ENCODE peak calls at places on chromosomes 6 and 20, in five cellular contexts. B, U, Q, V and M are unnamed samples.

GRCh38 chr6:32369678-32370077 is 2.0 kb downstream of the TSBP1 start:
- DNase-seq in V (peak; percentile 88), U (no peak), B (peak; percentile 93), Q (no peak), M (peak; percentile 29)

GRCh38 chr6:138944412-138944811 is 43.6 kb downstream of the REPS1 start:
- DNase-seq in V (peak; percentile 75), U (no peak), B (peak; percentile 77), Q (no peak), M (peak; percentile 72)

GRCh38 chr20:46324960-46325703 is 16.8 kb upstream of the CDH22 start:
- DNase-seq in B (peak; percentile 10), U (peak; percentile 84), V (peak; percentile 43), Q (no peak), M (peak; percentile 33)

GRCh38 chr6:41424370-41425058 is 89.1 kb downstream of the NCR2 start:
- DNase-seq in Q (peak; percentile 84), U (peak; percentile 96), V (peak; percentile 83), B (peak; percentile 80), M (peak; percentile 80)

GRCh38 chr6:70166088-70166958 is 136.6 kb downstream of the COL9A1 start:
- DNase-seq in B (peak; percentile 32), U (peak; percentile 83), Q (peak; percentile 6), V (peak; percentile 46), M (peak; percentile 22)

GRCh38 chr20:44026932-44027685 is 112.5 kb downstream of the TOX2 start:
- DNase-seq in V (no peak), Q (no peak), U (no peak), B (no peak), M (peak; percentile 67)

GRCh38 chr6:166955121-166955864 is 1.1 kb downstream of the RNASET2 start:
- DNase-seq in U (peak; percentile 64), V (no peak), Q (no peak), B (no peak), M (no peak)

GRCh38 chr20:25310921-25311728 is 63.2 kb downstream of the PYGB start:
- DNase-seq in Q (no peak), U (no peak), B (peak; percentile 67), V (peak; percentile 50), M (peak; percentile 75)

GRCh38 chr20:44018684-44019637 is 104.3 kb downstream of the TOX2 start:
- DNase-seq in Q (no peak), B (no peak), U (peak; percentile 17), V (no peak), M (no peak)

GRCh38 chr20:58048096-58048702 is 180.3 kb downstream of the ANKRD60 start:
- DNase-seq in B (peak; percentile 62), Q (peak; percentile 53), V (peak; percentile 44), U (peak; percentile 86), M (peak; percentile 39)

GRCh38 chr20:50678213-50678898 is 13.0 kb downstream of the RIPOR3 start:
- DNase-seq in V (peak; percentile 85), U (no peak), Q (no peak), B (no peak), M (no peak)

GRCh38 chr6:112253842-112254816 is at the start of gene LAMA4:
- DNase-seq in Q (no peak), V (peak; percentile 88), U (peak; percentile 85), B (peak; percentile 80), M (peak; percentile 64)

GRCh38 chr20:53579581-53580375 is 13.9 kb downstream of the ZNF217 start:
- DNase-seq in Q (peak; percentile 46), V (peak; percentile 91), U (no peak), B (peak; percentile 58), M (peak; percentile 85)

GRCh38 chr6:21599074-21599639 is 5.6 kb downstream of the SOX4 start:
- DNase-seq in V (no peak), B (no peak), U (no peak), Q (no peak), M (no peak)

GRCh38 chr20:4809707-4810106 is 88.0 kb downstream of the PRND start:
- DNase-seq in U (no peak), V (no peak), Q (no peak), B (no peak), M (no peak)

GRCh38 chr6:42352856-42353564 is 98.7 kb downstream of the TRERF1 start:
- DNase-seq in B (peak; percentile 62), U (no peak), V (peak; percentile 62), Q (no peak), M (no peak)

GRCh38 chr20:24470782-24471582 is 1.6 kb downstream of the SYNDIG1 start:
- DNase-seq in Q (no peak), V (no peak), U (peak; percentile 75), B (no peak), M (no peak)

GRCh38 chr6:145315982-145316600 is 419.2 kb downstream of the EPM2A start:
- DNase-seq in U (peak; percentile 46), V (no peak), Q (no peak), B (no peak), M (no peak)

GRCh38 chr20:21529863-21530262 is 16.0 kb upstream of the NKX2-2 start:
- DNase-seq in Q (no peak), V (no peak), B (no peak), U (no peak), M (no peak)

GRCh38 chr20:53565254-53565653 is 28.4 kb downstream of the ZNF217 start:
- DNase-seq in Q (no peak), V (no peak), U (no peak), B (no peak), M (no peak)

GRCh38 chr6:77633471-77633870 is 19.4 kb upstream of the MEI4 start:
- DNase-seq in U (no peak), Q (no peak), V (no peak), B (peak; percentile 60), M (no peak)

GRCh38 chr6:13614126-13614925 is 809 bp upstream of the NOL7 start:
- DNase-seq in B (no peak), V (peak; percentile 55), U (peak; percentile 81), Q (peak; percentile 41), M (peak; percentile 3)

GRCh38 chr20:45117581-45117980 is 2.6 kb upstream of the WFDC5 start:
- DNase-seq in B (no peak), Q (no peak), U (no peak), V (no peak), M (no peak)

GRCh38 chr20:16158090-16158975 is 414.9 kb downstream of the KIF16B start:
- DNase-seq in V (no peak), B (no peak), U (no peak), Q (no peak), M (no peak)

GRCh38 chr6:52550014-52550575 is 26.8 kb downstream of the TRAM2 start:
- DNase-seq in V (no peak), B (no peak), Q (no peak), U (no peak), M (no peak)

GRCh38 chr6:93139408-93140081 is 279.8 kb downstream of the EPHA7 start:
- DNase-seq in B (no peak), Q (no peak), U (no peak), V (no peak), M (no peak)

GRCh38 chr20:15887387-15887786 is 685.9 kb downstream of the KIF16B start:
- DNase-seq in V (no peak), B (no peak), U (no peak), Q (no peak), M (no peak)

DNA sequence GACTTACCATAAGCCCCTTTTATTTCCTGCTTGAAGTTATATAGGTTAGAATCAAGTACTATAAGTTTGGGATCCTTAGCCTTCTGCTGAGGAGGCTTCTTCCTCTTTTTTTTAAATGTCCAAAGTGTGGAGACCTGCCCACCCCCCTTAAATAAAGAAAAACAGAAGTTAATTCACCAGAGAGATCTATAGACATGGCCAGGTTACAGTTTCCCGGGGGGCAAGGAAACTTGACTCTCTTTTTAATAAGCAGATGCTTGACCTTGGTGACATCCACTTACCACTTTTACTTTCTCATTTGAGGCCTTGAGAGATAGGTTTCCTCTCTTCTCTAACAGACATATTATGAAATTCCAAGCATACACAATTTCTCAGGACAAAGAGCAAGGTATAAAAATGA is 88.3 kb downstream of the BMP2 start:
- DNase-seq in Q (no peak), U (no peak), B (no peak), V (no peak), M (no peak)
- H3K4me3 ChIP-seq in Q (no peak overlapping the region), U (no peak overlapping the region), B (no peak overlapping the region), V (no peak overlapping the region), M (no peak overlapping the region)

DNA sequence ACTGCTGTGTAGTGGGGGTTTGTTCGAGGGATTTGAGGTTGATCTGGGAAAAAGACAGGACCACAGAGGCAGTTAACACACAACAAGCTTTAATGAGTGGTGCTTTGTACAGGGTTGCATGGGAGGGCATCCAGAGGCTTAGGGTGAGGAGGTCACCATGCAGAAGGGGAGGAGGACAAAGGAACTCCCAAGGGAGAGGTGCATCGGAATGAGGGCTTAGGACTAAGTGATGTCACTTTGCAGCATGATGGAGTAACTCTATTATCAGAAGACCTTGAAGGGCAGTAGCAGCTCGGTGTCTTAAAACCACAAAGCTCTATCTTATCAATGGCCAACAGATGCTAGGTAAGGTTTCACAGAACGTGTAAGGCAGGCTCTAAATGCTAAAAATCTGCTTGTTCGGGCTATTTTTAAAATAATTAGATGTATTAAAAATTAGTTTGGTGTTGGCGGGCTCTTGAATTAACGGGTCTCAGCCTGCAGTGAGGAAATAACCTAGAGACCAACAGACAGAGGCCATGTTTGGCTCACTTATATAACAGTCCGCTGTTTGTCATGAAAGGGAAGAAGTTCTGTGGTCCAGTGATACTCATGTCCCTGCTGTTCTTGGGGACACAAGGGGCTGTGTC is 37.9 kb downstream of the MAN1A1 start:
- DNase-seq in V (no peak), U (no peak), B (no peak), Q (no peak), M (no peak)
- TF ChIP-seq CTCF in V (no peak), U (no peak), B (no peak), Q (no peak), M (no peak)

GRCh38 chr20:61389077-61389476 is 137.0 kb downstream of the CDH4 start:
- DNase-seq in Q (no peak), V (no peak), U (no peak), B (no peak), M (no peak)

GRCh38 chr20:61385731-61386130 is 133.7 kb downstream of the CDH4 start:
- DNase-seq in Q (no peak), V (no peak), B (no peak), U (no peak), M (no peak)

GRCh38 chr20:61387961-61388360 is 135.9 kb downstream of the CDH4 start:
- DNase-seq in Q (no peak), B (no peak), V (no peak), U (no peak), M (no peak)

GRCh38 chr20:61385316-61385715 is 133.3 kb downstream of the CDH4 start:
- DNase-seq in Q (no peak), U (no peak), V (no peak), B (no peak), M (no peak)

DNA sequence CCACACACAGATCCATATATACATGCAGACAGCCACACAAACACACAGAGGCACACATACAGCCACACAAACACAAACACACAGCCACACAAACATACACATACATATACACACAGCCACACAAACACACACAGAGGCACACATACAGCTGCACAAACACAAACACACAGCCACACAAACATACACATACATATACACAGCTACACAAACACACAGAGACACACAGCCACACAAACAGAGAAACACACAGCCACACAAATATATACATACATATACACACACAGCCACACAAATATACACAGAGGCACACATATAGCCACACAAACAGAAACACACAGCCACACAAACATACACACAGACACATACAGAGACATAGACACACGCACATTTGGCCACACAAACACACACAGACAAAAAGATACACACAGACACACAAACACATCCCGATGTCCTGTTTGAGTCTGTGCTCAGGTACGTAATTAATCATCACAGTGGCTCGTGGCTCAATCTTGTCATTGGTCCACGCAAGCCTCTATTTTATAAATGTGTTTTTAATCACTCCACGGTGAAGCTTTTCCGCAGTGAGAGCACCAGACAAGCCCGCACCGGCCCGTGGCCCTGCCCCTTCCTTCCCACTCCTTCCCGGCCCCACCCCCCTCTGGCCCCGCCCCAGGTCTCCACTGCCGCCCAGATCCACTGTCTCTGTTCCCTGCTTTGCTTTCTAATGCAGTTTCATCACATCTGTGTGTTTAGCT is 135.3 kb downstream of the CDH4 start:
- DNase-seq in V (peak; percentile 5), U (peak; percentile 85), B (peak; percentile 54), Q (peak; percentile 39), M (peak; percentile 29)
- H3K4me3 ChIP-seq in V (no peak overlapping the region), U (no peak overlapping the region), B (no peak overlapping the region), Q (no peak overlapping the region), M (no peak overlapping the region)

GRCh38 chr6:35742842-35743241 is 6.0 kb downstream of the ARMC12 start:
- DNase-seq in U (peak; percentile 84), Q (no peak), V (no peak), B (no peak), M (no peak)
- TF ChIP-seq CTCF in U (peak; percentile 54), Q (no peak), V (no peak), B (no peak), M (no peak)